ENCODE peak calls at places on chromosomes 1 and 21, in seven cellular contexts. Q is fibroblast of pulmonary artery, D is tibial artery, H is cardiac muscle cell, K is astrocyte of the cerebellum, M is progenitor cell of endocrine pancreas, E is pancreas. I is an unnamed sample.

GRCh38 chr1:17441265-17441992 is 2.0 kb upstream of the RCC2 start:
- DNase-seq in Q (peak), E (no peak), H (peak), K (no peak), M (no peak), D (no peak), I (peak)

GRCh38 chr21:29074783-29075182 is 1.3 kb upstream of the CCT8 start:
- DNase-seq in Q (no peak), D (no peak), M (no peak), E (no peak), H (no peak), K (no peak), I (no peak)

GRCh38 chr1:212477680-212478466 is 45.2 kb downstream of the NENF start:
- DNase-seq in Q (no peak), M (no peak), D (peak), E (no peak), K (no peak), H (no peak), I (no peak)

GRCh38 chr1:205258313-205259176 is 30.8 kb downstream of the TMCC2 start:
- DNase-seq in H (peak), D (no peak), Q (peak), M (no peak), K (no peak), E (no peak), I (peak)

GRCh38 chr1:17167783-17168479 is 37.0 kb upstream of the PADI1 start:
- DNase-seq in K (peak), M (no peak), Q (peak), D (no peak), E (peak), H (peak), I (peak)

GRCh38 chr1:182235952-182236650 is 155.5 kb downstream of the GLUL start:
- DNase-seq in E (no peak), H (no peak), M (no peak), Q (no peak), D (no peak), K (no peak), I (peak)

GRCh38 chr1:228176024-228176395 is 10.4 kb downstream of the IBA57 start:
- DNase-seq in D (no peak), K (no peak), E (no peak), H (no peak), M (no peak), Q (no peak), I (no peak)

GRCh38 chr1:33623811-33624210 is 151.4 kb downstream of the ZSCAN20 start:
- DNase-seq in K (no peak), D (no peak), Q (no peak), M (no peak), H (no peak), E (no peak), I (no peak)

GRCh38 chr1:1918901-1919303 is at the start of gene TMEM52:
- DNase-seq in Q (no peak), D (peak), H (no peak), M (no peak), K (no peak), E (peak), I (no peak)

GRCh38 chr1:41342774-41343355 is 18.4 kb upstream of the FOXO6 start:
- DNase-seq in Q (no peak), H (no peak), K (no peak), E (no peak), D (no peak), M (no peak), I (no peak)

GRCh38 chr1:103256490-103256889 is 148.2 kb upstream of the COL11A1 start:
- DNase-seq in M (no peak), K (peak), E (no peak), Q (peak), H (no peak), D (no peak), I (peak)

GRCh38 chr1:193181526-193181925 is 4.9 kb downstream of the B3GALT2 start:
- DNase-seq in H (no peak), E (no peak), Q (no peak), K (no peak), M (no peak), D (no peak), I (no peak)

GRCh38 chr21:16419188-16419874 is 689.5 kb downstream of the USP25 start:
- DNase-seq in K (peak), Q (peak), E (peak), D (peak), M (no peak), H (peak), I (peak)

GRCh38 chr1:7047866-7048265 is 262.6 kb downstream of the CAMTA1 start:
- DNase-seq in E (no peak), D (no peak), Q (no peak), K (no peak), H (no peak), M (no peak), I (no peak)

GRCh38 chr21:29318354-29318753 is 19.6 kb downstream of the BACH1 start:
- DNase-seq in Q (no peak), D (no peak), H (peak), E (peak), K (no peak), M (no peak), I (peak)

GRCh38 chr1:87325982-87326738 is 2.5 kb upstream of the LMO4 start:
- DNase-seq in M (peak), E (peak), D (no peak), Q (peak), K (peak), H (peak), I (peak)

GRCh38 chr1:65421341-65422174 is 1.1 kb downstream of the LEPR start:
- DNase-seq in D (no peak), H (peak), M (no peak), Q (peak), E (no peak), K (no peak), I (peak)

GRCh38 chr21:33478858-33479678 is 706 bp downstream of the TMEM50B start:
- DNase-seq in Q (peak), D (peak), M (peak), K (no peak), E (peak), H (peak), I (peak)

GRCh38 chr1:15277370-15277769 is 30.3 kb downstream of the FHAD1 start:
- DNase-seq in Q (no peak), E (no peak), M (no peak), D (no peak), H (no peak), K (no peak), I (no peak)

GRCh38 chr1:221794079-221794670 is 52.3 kb upstream of the DUSP10 start:
- DNase-seq in D (no peak), Q (peak), E (no peak), M (no peak), H (no peak), K (peak), I (peak)

GRCh38 chr1:235888119-235888643 is 21.5 kb upstream of the LYST start:
- DNase-seq in M (no peak), K (no peak), H (no peak), E (no peak), Q (no peak), D (no peak), I (no peak)

GRCh38 chr1:65049941-65050713 is 83.8 kb upstream of the JAK1 start:
- DNase-seq in M (no peak), Q (no peak), K (no peak), H (no peak), D (no peak), E (no peak), I (no peak)

GRCh38 chr1:159429074-159429861 is 2.7 kb upstream of the OR10J4 start:
- DNase-seq in K (peak), E (no peak), M (no peak), D (no peak), Q (peak), H (peak), I (peak)

GRCh38 chr1:107122241-107122640 is 18.6 kb upstream of the NTNG1 start:
- DNase-seq in K (no peak), Q (no peak), D (no peak), E (no peak), H (no peak), M (no peak), I (no peak)

GRCh38 chr1:9591669-9592509 is 3.2 kb downstream of the TMEM201 start:
- DNase-seq in H (no peak), Q (no peak), M (no peak), K (no peak), D (peak), E (no peak), I (no peak)

GRCh38 chr1:112849425-112849966 is 106.5 kb downstream of the SLC16A1 start:
- DNase-seq in M (peak), D (no peak), E (no peak), H (peak), Q (peak), K (no peak), I (peak)

GRCh38 chr1:53376041-53376461 is 48.2 kb upstream of the LRP8 start:
- DNase-seq in Q (no peak), D (peak), E (no peak), H (no peak), K (no peak), M (no peak), I (no peak)

GRCh38 chr1:64540265-64540791 is 70.4 kb downstream of the CACHD1 start:
- DNase-seq in Q (peak), D (no peak), E (no peak), K (no peak), M (no peak), H (peak), I (peak)

GRCh38 chr1:165666152-165666551 is 32.2 kb downstream of the ALDH9A1 start:
- DNase-seq in M (no peak), E (no peak), H (peak), K (no peak), D (no peak), Q (peak), I (peak)

GRCh38 chr1:152621993-152622392 is 910 bp downstream of the LCE3A start:
- DNase-seq in K (no peak), H (no peak), D (no peak), M (no peak), E (no peak), Q (no peak), I (no peak)

GRCh38 chr1:234250747-234251146 is 122.5 kb upstream of the COA6 start:
- DNase-seq in E (no peak), Q (no peak), M (no peak), K (no peak), D (no peak), H (no peak), I (no peak)

GRCh38 chr1:51192213-51192843 is 43.7 kb upstream of the RNF11 start:
- DNase-seq in Q (peak), K (peak), D (peak), E (peak), H (peak), M (peak), I (peak)

GRCh38 chr1:175679931-175680652 is 63.3 kb downstream of the TNR start:
- DNase-seq in H (no peak), Q (no peak), M (no peak), K (no peak), D (no peak), E (no peak), I (no peak)
- TF ChIP-seq CTCF in H (no peak), Q (no peak), M (no peak), K (no peak), D (no peak), E (no peak), I (no peak)

GRCh38 chr1:58848818-58849411 is 65.1 kb upstream of the JUN start:
- DNase-seq in E (peak), M (no peak), H (peak), D (peak), K (peak), Q (peak), I (peak)
- TF ChIP-seq CTCF in E (no peak), M (no peak), H (peak), D (no peak), K (peak), Q (peak), I (peak)

GRCh38 chr1:116693759-116694482 is 26.4 kb upstream of the IGSF3 start:
- DNase-seq in D (peak), K (no peak), H (peak), M (no peak), Q (peak), E (no peak), I (peak)

GRCh38 chr1:116686723-116687368 is 19.3 kb upstream of the IGSF3 start:
- DNase-seq in Q (no peak), E (no peak), H (no peak), M (no peak), D (no peak), K (no peak), I (peak)

GRCh38 chr1:116686175-116686574 is 18.6 kb upstream of the IGSF3 start:
- DNase-seq in D (no peak), Q (no peak), H (no peak), M (no peak), K (no peak), E (no peak), I (no peak)

GRCh38 chr1:116694524-116694923 is 27.0 kb upstream of the IGSF3 start:
- DNase-seq in K (no peak), M (no peak), H (no peak), Q (no peak), D (no peak), E (no peak), I (peak)

DNA sequence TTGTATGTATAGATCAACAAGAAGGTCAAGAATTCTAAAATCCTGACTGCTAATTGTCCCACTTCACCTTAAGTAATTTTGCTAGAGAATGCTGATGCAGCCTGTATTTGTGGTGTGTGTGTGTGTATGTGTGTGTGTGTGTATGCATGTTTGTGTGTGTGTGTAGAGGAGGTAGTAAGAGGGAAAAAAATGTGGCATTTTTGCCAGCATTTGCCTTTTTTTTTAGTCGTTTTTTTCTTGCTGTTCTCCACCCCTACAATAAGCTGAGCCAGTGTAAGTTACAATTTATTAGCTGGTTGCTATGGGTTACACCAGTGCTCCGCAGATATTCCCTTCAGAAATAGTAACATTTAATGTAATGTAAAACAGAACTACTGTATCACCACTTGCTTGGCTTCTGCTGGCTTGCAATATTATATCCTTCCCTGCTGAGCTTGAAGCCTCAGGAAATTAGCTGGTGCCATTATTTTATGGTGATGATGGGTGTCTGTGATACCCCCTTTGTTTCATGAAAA is 23.3 kb upstream of the IGSF3 start:
- DNase-seq in H (no peak), Q (no peak), K (no peak), D (no peak), M (no peak), E (no peak), I (no peak)
- TF ChIP-seq CTCF in H (no peak), Q (no peak), K (no peak), D (no peak), M (no peak), E (no peak), I (no peak)

DNA sequence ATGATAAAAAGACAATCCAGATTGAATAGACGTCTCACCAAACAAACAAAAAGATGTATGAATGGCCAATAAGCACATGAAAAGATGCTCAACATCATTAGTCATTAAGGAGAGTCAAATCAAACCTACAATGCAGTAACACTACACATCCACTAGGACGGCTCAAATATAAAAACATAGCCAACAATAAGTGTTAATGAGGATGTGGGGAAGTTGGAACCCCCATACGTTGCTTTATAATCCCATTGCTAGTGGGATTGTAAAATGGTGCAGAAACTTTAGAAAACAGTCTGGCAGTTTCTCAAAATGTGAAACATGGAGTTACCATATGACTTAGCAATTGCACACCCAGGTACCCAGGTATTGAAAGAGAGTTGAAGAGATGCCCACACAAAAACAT is 14.7 kb upstream of the IL24 start:
- DNase-seq in K (no peak), M (no peak), E (no peak), D (no peak), Q (no peak), H (no peak), I (no peak)
- TF ChIP-seq CTCF in K (no peak), M (peak), E (no peak), D (no peak), Q (peak), H (no peak), I (peak)

GRCh38 chr1:214318956-214319355 is 38.0 kb downstream of the SMYD2 start:
- DNase-seq in H (no peak), K (no peak), M (no peak), Q (no peak), E (no peak), D (no peak), I (no peak)

GRCh38 chr1:214318356-214318755 is 37.4 kb downstream of the SMYD2 start:
- DNase-seq in K (peak), H (peak), E (no peak), Q (peak), M (no peak), D (no peak), I (peak)

GRCh38 chr1:214317734-214318133 is 36.8 kb downstream of the SMYD2 start:
- DNase-seq in D (no peak), K (peak), Q (no peak), E (no peak), M (no peak), H (no peak), I (peak)

GRCh38 chr1:214321686-214322453 is 40.9 kb downstream of the SMYD2 start:
- DNase-seq in E (no peak), M (no peak), D (no peak), H (no peak), Q (no peak), K (no peak), I (no peak)

GRCh38 chr1:214319930-214320329 is 39.0 kb downstream of the SMYD2 start:
- DNase-seq in Q (no peak), K (no peak), M (no peak), D (no peak), H (no peak), E (no peak), I (no peak)
- TF ChIP-seq CTCF in Q (peak), K (no peak), M (peak), D (no peak), H (no peak), E (no peak), I (no peak)

GRCh38 chr1:216566809-216567208 is 143.6 kb upstream of the USH2A start:
- DNase-seq in K (peak), D (no peak), M (no peak), E (no peak), Q (peak), H (peak), I (peak)
- TF ChIP-seq CTCF in K (peak), D (no peak), M (peak), E (no peak), Q (peak), H (peak), I (peak)

GRCh38 chr1:231363624-231364023 is 25.5 kb downstream of the SPRTN start:
- DNase-seq in E (no peak), K (no peak), M (no peak), H (no peak), D (no peak), Q (no peak), I (no peak)

GRCh38 chr1:231374394-231374793 is 36.3 kb downstream of the SPRTN start:
- DNase-seq in K (no peak), Q (no peak), E (no peak), M (no peak), H (no peak), D (no peak), I (no peak)

GRCh38 chr1:231372501-231372900 is 34.4 kb downstream of the SPRTN start:
- DNase-seq in D (no peak), Q (no peak), H (no peak), M (no peak), K (no peak), E (no peak), I (no peak)

GRCh38 chr1:231369282-231369681 is 31.2 kb downstream of the SPRTN start:
- DNase-seq in Q (no peak), M (no peak), D (no peak), K (no peak), E (no peak), H (no peak), I (no peak)
- TF ChIP-seq CTCF in Q (no peak), M (no peak), D (no peak), K (no peak), E (no peak), H (peak), I (peak)

GRCh38 chr1:248825909-248826760 is at the start of gene SH3BP5L:
- DNase-seq in K (peak), E (peak), H (peak), M (peak), Q (peak), D (peak), I (peak)
- TF ChIP-seq CTCF in K (peak), E (peak), H (peak), M (peak), Q (peak), D (peak), I (peak)

DNA sequence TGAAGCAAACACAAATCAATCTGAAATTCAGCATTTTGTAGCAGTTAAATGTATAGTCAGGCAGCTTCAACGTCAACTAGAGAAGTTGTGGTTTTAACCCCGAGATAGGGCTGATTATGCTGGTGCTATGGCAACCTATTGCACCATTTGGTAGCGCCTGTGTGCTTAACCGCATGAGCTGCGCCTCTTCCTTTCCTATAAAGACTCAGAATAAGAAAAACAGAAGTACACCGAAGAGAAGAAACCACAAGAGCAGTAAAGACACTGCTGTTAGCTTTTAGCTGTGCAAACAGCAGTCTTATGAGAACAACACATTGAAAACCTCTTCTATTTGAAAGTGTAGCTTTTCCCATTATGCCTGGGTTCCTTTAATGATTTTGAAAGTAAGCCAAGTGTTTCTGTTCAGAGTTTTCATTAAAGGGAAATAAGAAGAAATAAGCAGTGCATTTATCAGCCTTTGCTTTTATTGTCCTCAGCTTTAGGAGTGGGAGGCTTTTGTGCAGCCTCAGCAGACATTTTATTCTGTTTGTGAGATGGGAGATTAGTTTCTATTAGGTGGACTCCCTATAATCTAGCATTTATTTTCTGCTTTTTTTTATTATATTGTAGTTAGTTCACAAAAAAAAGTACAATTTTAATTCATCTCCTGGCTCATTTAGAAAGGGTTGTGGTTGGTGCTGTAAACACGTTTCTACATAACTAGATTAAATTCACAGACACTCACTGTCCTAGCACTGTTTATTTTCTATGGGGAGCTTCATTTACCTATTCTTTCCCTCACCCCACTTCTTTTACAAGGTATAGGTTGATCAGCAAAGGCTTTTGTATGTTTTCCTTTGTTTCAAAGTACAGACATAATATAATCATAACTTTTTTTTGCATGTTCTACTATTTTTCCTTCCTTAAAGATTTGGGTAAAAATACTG is 43.3 kb downstream of the PTPRC start:
- DNase-seq in M (no peak), E (peak), H (peak), K (peak), D (no peak), Q (peak), I (peak)
- TF ChIP-seq CTCF in M (no peak), E (no peak), H (no peak), K (no peak), D (no peak), Q (no peak), I (no peak)